ENCODE peak calls at places on chromosomes 13 and 19, in four cellular contexts. N, P, V and D are unnamed samples.
A peak's percentile ranks its signal among the peaks of the same experiment; 100 is the strongest.

GRCh38 chr13:46551410-46552301 is 1.3 kb upstream of the LRCH1 start:
- DNase-seq in N (peak; percentile 63), P (no peak), V (peak; percentile 56), D (no peak)

GRCh38 chr19:6519289-6519688 is 11.5 kb upstream of the TNFSF9 start:
- DNase-seq in N (no peak), V (no peak), P (peak; percentile 35), D (no peak)

GRCh38 chr13:26965976-26966375 is 205.4 kb upstream of the GPR12 start:
- DNase-seq in P (no peak), V (no peak), N (no peak), D (peak; percentile 92)

GRCh38 chr19:23799321-23799720 is 40.6 kb upstream of the ZNF681 start:
- DNase-seq in N (no peak), V (no peak), P (no peak), D (no peak)

GRCh38 chr19:58033741-58034475 is at the start of gene ZSCAN1:
- DNase-seq in P (no peak), V (no peak), N (peak; percentile 48), D (no peak)

GRCh38 chr19:10535613-10536012 is 8.1 kb upstream of the ATG4D start:
- DNase-seq in N (no peak), P (no peak), V (no peak), D (no peak)

GRCh38 chr19:12365372-12366162 is at the start of gene ZNF442:
- DNase-seq in N (peak; percentile 70), P (peak; percentile 84), V (peak; percentile 29), D (peak; percentile 82)

GRCh38 chr13:114321256-114321655 is 7.0 kb downstream of the CHAMP1 start:
- DNase-seq in N (no peak), V (no peak), P (no peak), D (no peak)

GRCh38 chr13:80217614-80218456 is 123.1 kb downstream of the SPRY2 start:
- DNase-seq in N (peak; percentile 68), P (no peak), V (no peak), D (peak; percentile 20)

GRCh38 chr13:114106991-114107685 is 25.3 kb downstream of the RASA3 start:
- DNase-seq in P (no peak), V (no peak), N (no peak), D (no peak)

GRCh38 chr13:51942189-51942588 is 69.1 kb downstream of the ATP7B start:
- DNase-seq in V (no peak), P (no peak), N (no peak), D (no peak)

GRCh38 chr13:91369432-91369831 is 21.9 kb downstream of the MIR17HG start:
- DNase-seq in P (no peak), N (peak; percentile 52), V (no peak), D (no peak)

GRCh38 chr13:109941951-109942350 is 155.6 kb upstream of the IRS2 start:
- DNase-seq in V (no peak), P (no peak), N (no peak), D (no peak)

GRCh38 chr13:59112375-59112774 is 1051.4 kb downstream of the DIAPH3 start:
- DNase-seq in N (peak; percentile 96), P (peak; percentile 81), V (peak; percentile 2), D (peak; percentile 90)

GRCh38 chr19:50723069-50723468 is at the start of gene CLEC11A:
- DNase-seq in N (no peak), P (no peak), V (peak; percentile 62), D (peak; percentile 55)

GRCh38 chr19:45901912-45902650 is at the start of gene MYPOP:
- DNase-seq in P (no peak), V (no peak), N (no peak), D (no peak)

GRCh38 chr19:45899919-45900589 is 2.4 kb downstream of the MYPOP start:
- DNase-seq in V (no peak), N (no peak), P (no peak), D (no peak)

GRCh38 chr19:45899253-45899652 is 3.2 kb downstream of the MYPOP start:
- DNase-seq in V (no peak), N (no peak), P (no peak), D (no peak)

GRCh38 chr19:45901432-45901903 is 945 bp downstream of the MYPOP start:
- DNase-seq in V (no peak), N (no peak), P (no peak), D (no peak)

GRCh38 chr19:45900661-45901431 is 1.6 kb downstream of the MYPOP start:
- DNase-seq in N (no peak), V (no peak), P (no peak), D (no peak)
- TF ChIP-seq CTCF in N (no peak), V (no peak), P (no peak), D (no peak)

DNA sequence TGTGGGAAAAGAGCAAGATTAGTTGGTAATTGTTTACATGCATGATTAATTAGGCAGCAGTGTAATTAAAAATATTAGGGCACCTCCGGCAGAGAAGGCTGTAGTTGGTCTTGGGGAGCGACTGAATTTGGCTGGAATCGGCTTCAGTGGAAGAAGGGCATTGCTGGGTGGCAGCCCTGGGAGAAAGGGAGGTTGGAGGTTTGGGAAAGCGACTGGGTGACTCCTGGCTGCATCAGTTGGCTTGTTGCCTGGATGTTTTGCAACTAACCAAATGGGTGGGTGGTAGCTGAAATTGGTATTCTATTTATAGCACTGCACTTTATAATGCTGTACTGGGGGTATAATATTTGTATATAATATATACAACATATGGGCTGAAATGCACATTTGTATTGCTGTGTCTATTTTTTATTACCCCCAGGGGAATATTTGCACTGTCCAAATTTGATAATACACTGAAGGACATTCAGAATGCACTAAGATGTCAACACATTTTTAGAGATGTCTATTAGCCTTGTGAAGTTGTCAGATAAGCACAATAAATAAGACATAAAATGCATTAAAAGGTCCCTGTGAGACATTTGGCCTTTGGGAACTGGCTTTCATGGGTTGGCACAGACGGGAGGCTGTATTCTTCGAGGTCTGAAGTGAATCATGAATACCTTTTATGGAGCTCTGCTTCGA is 1.7 kb downstream of the B3GLCT start:
- DNase-seq in N (no peak), V (no peak), P (no peak), D (no peak)
- H3K4me3 ChIP-seq in N (peak overlapping the region; percentile 66), V (peak overlapping the region; percentile 57), P (no peak overlapping the region), D (peak overlapping the region; percentile 68)

GRCh38 chr13:43894438-43894837 is 14.7 kb downstream of the LACC1 start:
- DNase-seq in N (no peak), P (no peak), V (no peak), D (no peak)
- TF ChIP-seq CTCF in N (peak; percentile 37), P (peak; percentile 5), V (no peak), D (peak; percentile 20)

DNA sequence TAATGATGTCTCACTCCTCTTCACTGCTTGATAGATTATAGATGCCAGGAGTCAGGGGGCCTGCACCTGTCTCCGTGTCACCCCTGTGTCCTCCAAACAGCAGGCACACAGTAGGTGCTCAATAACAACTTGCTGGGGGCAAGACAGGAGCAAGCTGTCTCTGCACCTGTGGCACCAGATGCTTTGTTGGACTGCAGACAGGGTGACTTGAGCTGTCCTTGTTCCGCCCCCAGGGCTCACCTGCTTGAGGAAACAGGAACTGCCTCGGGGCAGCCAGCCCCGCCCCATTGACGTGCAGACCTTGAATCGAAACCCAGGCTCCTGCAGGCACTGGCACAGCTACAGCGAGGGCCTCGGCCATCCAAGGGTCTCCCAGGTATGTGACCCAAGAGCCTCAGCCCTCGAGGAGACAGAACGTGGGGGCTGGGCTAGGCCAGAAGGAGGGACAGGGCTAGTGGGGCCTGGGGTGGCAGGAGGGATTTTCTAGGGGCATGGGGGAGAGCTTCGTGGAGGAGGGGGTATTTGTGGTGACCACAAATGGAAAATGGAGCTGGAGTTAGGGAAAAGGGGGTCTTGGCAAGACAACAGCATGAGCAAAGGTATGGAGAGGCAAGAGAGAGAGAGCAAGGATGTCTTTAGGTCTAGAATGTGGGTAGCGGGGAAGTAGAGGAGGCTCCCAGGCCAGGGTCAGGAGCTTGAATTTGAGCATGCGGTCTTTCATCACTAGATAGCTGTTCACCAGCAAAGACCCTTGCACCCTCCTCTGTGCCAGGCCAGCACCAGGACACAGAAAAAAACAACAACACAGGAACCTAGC is at the start of gene HSH2D:
- DNase-seq in P (no peak), N (no peak), V (no peak), D (no peak)
- H3K4me3 ChIP-seq in P (no peak within 1 kb of the TSS), N (no peak within 1 kb of the TSS), V (no peak within 1 kb of the TSS), D (no peak within 1 kb of the TSS)

GRCh38 chr19:19997656-19998268 is 41.5 kb downstream of the ZNF682 start:
- DNase-seq in P (no peak), V (no peak), N (no peak), D (no peak)
- TF ChIP-seq CTCF in P (peak; percentile 35), V (peak; percentile 36), N (peak; percentile 44), D (peak; percentile 33)

DNA sequence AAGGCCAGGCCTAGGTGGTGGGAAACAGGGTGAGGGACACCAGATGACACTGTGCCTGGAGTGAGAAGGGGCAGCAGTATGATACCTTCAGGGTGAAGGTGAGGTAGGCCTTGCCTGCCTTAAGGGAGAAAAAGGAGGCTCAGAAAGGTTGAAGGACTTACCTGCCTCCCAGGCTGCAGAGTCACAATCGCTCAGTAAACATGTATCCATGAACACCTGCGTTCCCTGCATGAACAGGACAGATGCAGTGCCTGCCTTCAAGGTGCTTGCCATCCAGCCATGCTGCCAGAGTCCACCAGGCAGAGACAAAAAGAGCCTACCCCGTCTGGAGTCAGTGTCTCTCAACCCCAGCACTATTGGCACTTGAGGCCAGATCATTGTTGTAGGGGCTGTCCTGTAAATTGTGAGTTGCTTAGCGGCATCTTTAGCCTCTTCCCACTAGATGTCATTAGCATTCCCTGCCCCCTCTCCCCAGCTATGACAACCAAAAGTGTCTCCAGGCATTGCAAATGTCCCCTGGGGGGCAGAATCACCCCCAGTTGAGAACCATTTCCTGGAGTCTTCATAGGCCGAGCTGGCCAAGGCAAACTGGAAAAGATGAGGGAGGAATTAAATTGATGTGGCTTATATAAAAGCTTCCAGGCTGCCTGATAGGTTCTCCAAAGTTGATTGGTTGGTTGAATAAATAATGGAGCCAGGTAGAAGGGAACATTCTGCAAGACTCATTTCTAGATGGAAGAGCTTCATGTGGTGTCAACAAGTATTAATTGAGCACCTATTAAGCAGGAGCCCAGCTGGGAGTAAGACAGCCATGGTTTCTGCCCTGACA is 1.7 kb downstream of the MAP3K10 start:
- DNase-seq in N (no peak), V (no peak), P (no peak), D (no peak)
- H3K4me3 ChIP-seq in N (no peak overlapping the region), V (peak overlapping the region; percentile 85), P (no peak overlapping the region), D (peak overlapping the region; percentile 84)

GRCh38 chr19:40521276-40521675 is 54.5 kb downstream of the SPTBN4 start:
- DNase-seq in P (no peak), N (no peak), V (no peak), D (no peak)
- TF ChIP-seq CTCF in P (peak; percentile 49), N (peak; percentile 32), V (peak; percentile 49), D (peak; percentile 50)

DNA sequence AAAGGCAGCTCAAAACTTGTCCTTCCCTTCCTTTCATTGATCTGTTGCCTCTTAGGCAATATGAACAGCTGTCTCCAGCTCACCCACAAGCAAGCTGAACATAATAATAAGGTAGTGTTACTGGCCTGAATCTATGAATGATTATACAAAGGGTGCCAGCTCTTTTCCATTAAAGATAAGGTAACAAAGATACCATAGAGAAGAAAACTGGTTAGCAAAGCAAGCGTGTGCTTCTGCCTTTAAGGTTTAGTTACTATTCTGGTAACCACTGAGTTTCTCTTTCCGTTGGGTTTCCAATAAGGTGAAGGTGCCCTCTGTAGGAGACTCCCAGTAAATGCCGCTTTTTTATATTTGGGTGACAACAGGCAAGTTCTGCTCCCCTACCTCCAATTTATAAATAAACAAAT is 12.1 kb upstream of the DACH1 start:
- DNase-seq in V (peak; percentile 22), N (no peak), P (no peak), D (no peak)
- H3K4me3 ChIP-seq in V (no peak overlapping the region), N (no peak overlapping the region), P (no peak overlapping the region), D (no peak overlapping the region)